ENCODE peak calls at places on chromosomes 5 and 9, in four cellular contexts. A is CD4-positive, alpha-beta T cell; B is stimulated activated CD4-positive, alpha-beta T cell treated with anti-CD3 and anti-CD28 coated beads, Interleukin-1b, Interleukin-23, amount 100 ng/mL, for 1 hour; C is HuH-7. K is an unnamed sample.

GRCh38 chr9:131397100-131397790 is 3.4 kb downstream of the PRRC2B start:
- DNase-seq in A (no peak), B (no peak), C (no peak), K (no peak)

GRCh38 chr5:72159501-72159911 is 52.2 kb downstream of the MAP1B start:
- DNase-seq in A (no peak), B (no peak), C (no peak), K (no peak)

GRCh38 chr9:127796899-127797370 is 5.7 kb upstream of the FPGS start:
- DNase-seq in A (no peak), B (no peak), C (no peak), K (no peak)

GRCh38 chr5:80998590-80998979 is 38.4 kb downstream of the RASGRF2 start:
- DNase-seq in A (no peak), B (no peak), C (no peak), K (no peak)

GRCh38 chr5:38456657-38457056 is 99.8 kb downstream of the LIFR start:
- DNase-seq in A (no peak), B (no peak), C (no peak), K (no peak)

GRCh38 chr5:59133801-59134261 is 551.0 kb downstream of the RAB3C start:
- DNase-seq in A (no peak), B (no peak), C (peak; percentile 2), K (no peak)

GRCh38 chr5:136781464-136781863 is 416.1 kb upstream of the TRPC7 start:
- DNase-seq in A (no peak), B (no peak), C (no peak), K (no peak)

GRCh38 chr5:177371120-177371537 is 13.1 kb upstream of the SLC34A1 start:
- DNase-seq in A (no peak), B (no peak), C (no peak), K (no peak)

GRCh38 chr5:84642795-84643194 is 258.1 kb upstream of the EDIL3 start:
- DNase-seq in A (no peak), B (no peak), C (no peak), K (no peak)